ENCODE peak calls at places on chromosomes 7 and 10, in ten cellular contexts. Z, H, Q, P, M, O, B, I, C and G are unnamed samples.

GRCh38 chr10:118139321-118139720 is 92.6 kb upstream of the RAB11FIP2 start:
- DNase-seq in Z (no peak), H (no peak), Q (no peak), P (no peak), M (no peak), O (no peak), B (no peak), I (peak; percentile 1), C (no peak), G (no peak)

GRCh38 chr10:117322258-117322657 is 53.0 kb downstream of the PDZD8 start:
- DNase-seq in Z (no peak), H (no peak), Q (no peak), P (no peak), M (no peak), O (no peak), B (no peak), I (peak; percentile 69), C (no peak), G (no peak)

GRCh38 chr10:394061-394438 is 258.8 kb downstream of the ZMYND11 start:
- DNase-seq in Z (no peak), H (no peak), Q (no peak), P (no peak), M (no peak), O (no peak), B (no peak), I (no peak), C (no peak), G (no peak)

GRCh38 chr10:129950651-129951050 is 13.4 kb downstream of the EBF3 start:
- DNase-seq in Z (no peak), H (no peak), Q (no peak), P (peak; percentile 53), M (no peak), O (no peak), B (no peak), I (no peak), C (no peak), G (no peak)

GRCh38 chr10:31803606-31804195 is 124.9 kb downstream of the ARHGAP12 start:
- DNase-seq in Z (no peak), H (no peak), Q (no peak), P (no peak), M (no peak), O (no peak), B (no peak), I (no peak), C (no peak), G (no peak)

GRCh38 chr10:125332548-125333208 is 172.3 kb upstream of the CTBP2 start:
- DNase-seq in Z (no peak), H (no peak), Q (no peak), P (no peak), M (no peak), O (no peak), B (no peak), I (no peak), C (no peak), G (no peak)

GRCh38 chr10:29981510-29981909 is 77.9 kb downstream of the JCAD start:
- DNase-seq in Z (no peak), H (no peak), Q (no peak), P (no peak), M (no peak), O (no peak), B (no peak), I (no peak), C (no peak), G (no peak)

GRCh38 chr7:51645707-51646298 is 329.2 kb upstream of the COBL start:
- DNase-seq in Z (no peak), H (no peak), Q (no peak), P (no peak), M (no peak), O (peak; percentile 23), B (no peak), I (no peak), C (no peak), G (no peak)

GRCh38 chr7:105799677-105800076 is 76.7 kb downstream of the ATXN7L1 start:
- DNase-seq in Z (no peak), H (no peak), Q (no peak), P (no peak), M (no peak), O (no peak), B (no peak), I (no peak), C (no peak), G (no peak)

GRCh38 chr10:22475857-22476600 is 130.7 kb downstream of the SPAG6 start:
- DNase-seq in Z (no peak), H (no peak), Q (no peak), P (no peak), M (no peak), O (no peak), B (no peak), I (no peak), C (peak; percentile 64), G (peak; percentile 17)